ENCODE peak calls at places on chromosomes 13 and 19, in seven cellular contexts. M is CD8-positive, alpha-beta T cell; J is aorta; C is cardiac fibroblast; I is BJ; R is foreskin fibroblast; V is psoas muscle. S is an unnamed sample.

GRCh38 chr13:41352935-41353801 is 42.1 kb downstream of the NAA16 start:
- DNase-seq in C (peak), V (no peak), M (peak), J (no peak), I (peak), R (peak), S (peak)

GRCh38 chr13:23859455-23859854 is 29.7 kb downstream of the MIPEP start:
- DNase-seq in V (no peak), C (no peak), I (no peak), R (no peak), M (no peak), J (no peak), S (no peak)

GRCh38 chr13:86447479-86447878 is 648.3 kb upstream of the SLITRK6 start:
- DNase-seq in R (no peak), I (no peak), J (no peak), M (no peak), C (no peak), V (no peak), S (no peak)

GRCh38 chr13:91132381-91132780 is 215.1 kb upstream of the MIR17HG start:
- DNase-seq in V (no peak), M (no peak), I (no peak), J (no peak), R (no peak), C (no peak), S (no peak)

GRCh38 chr19:49422407-49423277 is 599 bp downstream of the PTH2 start:
- DNase-seq in C (no peak), V (peak), I (no peak), R (no peak), J (no peak), M (peak), S (no peak)

GRCh38 chr13:113903361-113903760 is 39.5 kb upstream of the GAS6 start:
- DNase-seq in M (no peak), I (no peak), R (peak), C (no peak), J (peak), V (no peak), S (no peak)

GRCh38 chr19:51325161-51325979 is 13.9 kb downstream of the IGLON5 start:
- DNase-seq in R (no peak), J (no peak), M (no peak), V (no peak), I (no peak), C (no peak), S (no peak)

GRCh38 chr19:9935409-9936062 is 779 bp downstream of the OLFM2 start:
- DNase-seq in J (no peak), M (no peak), R (no peak), C (no peak), V (no peak), I (no peak), S (no peak)

GRCh38 chr19:35213678-35214632 is 14.6 kb downstream of the FAM187B start:
- DNase-seq in J (peak), C (peak), V (peak), I (no peak), R (peak), M (peak), S (no peak)

GRCh38 chr13:43159007-43159406 is 135.6 kb downstream of the DNAJC15 start:
- DNase-seq in C (peak), J (no peak), M (no peak), I (no peak), V (no peak), R (peak), S (no peak)

GRCh38 chr13:83620535-83621220 is 261.6 kb downstream of the SLITRK1 start:
- DNase-seq in R (peak), C (peak), J (no peak), V (no peak), I (no peak), M (no peak), S (no peak)

GRCh38 chr13:50783940-50784339 is 59.6 kb downstream of the DLEU7 start:
- DNase-seq in I (no peak), V (no peak), J (no peak), C (no peak), R (no peak), M (no peak), S (no peak)

GRCh38 chr13:112510987-112511715 is 76.8 kb downstream of the TUBGCP3 start:
- DNase-seq in M (no peak), V (no peak), J (no peak), I (no peak), C (no peak), R (no peak), S (no peak)

GRCh38 chr13:80040219-80040976 is 300.5 kb downstream of the SPRY2 start:
- DNase-seq in C (peak), I (peak), J (no peak), M (no peak), R (peak), V (no peak), S (peak)

GRCh38 chr19:2866495-2867024 is 575 bp upstream of the ZNF556 start:
- DNase-seq in I (no peak), C (no peak), V (no peak), J (no peak), M (no peak), R (no peak), S (no peak)
- H3K4me3 ChIP-seq in I (no peak), C (no peak), V (peak), J (no peak), M (no peak), R (no peak), S (no peak)

GRCh38 chr19:3982701-3983541 is 2.3 kb downstream of the EEF2 start:
- DNase-seq in V (peak), I (no peak), C (no peak), M (no peak), J (peak), R (peak), S (no peak)

GRCh38 chr19:3980353-3981251 is 4.7 kb downstream of the EEF2 start:
- DNase-seq in J (no peak), V (no peak), I (no peak), M (no peak), R (no peak), C (no peak), S (no peak)

GRCh38 chr19:3983542-3983914 is 1.7 kb downstream of the EEF2 start:
- DNase-seq in J (peak), C (no peak), V (no peak), R (no peak), M (no peak), I (no peak), S (no peak)

GRCh38 chr19:3981373-3981735 is 3.9 kb downstream of the EEF2 start:
- DNase-seq in J (no peak), R (no peak), V (no peak), I (no peak), C (no peak), M (no peak), S (no peak)

DNA sequence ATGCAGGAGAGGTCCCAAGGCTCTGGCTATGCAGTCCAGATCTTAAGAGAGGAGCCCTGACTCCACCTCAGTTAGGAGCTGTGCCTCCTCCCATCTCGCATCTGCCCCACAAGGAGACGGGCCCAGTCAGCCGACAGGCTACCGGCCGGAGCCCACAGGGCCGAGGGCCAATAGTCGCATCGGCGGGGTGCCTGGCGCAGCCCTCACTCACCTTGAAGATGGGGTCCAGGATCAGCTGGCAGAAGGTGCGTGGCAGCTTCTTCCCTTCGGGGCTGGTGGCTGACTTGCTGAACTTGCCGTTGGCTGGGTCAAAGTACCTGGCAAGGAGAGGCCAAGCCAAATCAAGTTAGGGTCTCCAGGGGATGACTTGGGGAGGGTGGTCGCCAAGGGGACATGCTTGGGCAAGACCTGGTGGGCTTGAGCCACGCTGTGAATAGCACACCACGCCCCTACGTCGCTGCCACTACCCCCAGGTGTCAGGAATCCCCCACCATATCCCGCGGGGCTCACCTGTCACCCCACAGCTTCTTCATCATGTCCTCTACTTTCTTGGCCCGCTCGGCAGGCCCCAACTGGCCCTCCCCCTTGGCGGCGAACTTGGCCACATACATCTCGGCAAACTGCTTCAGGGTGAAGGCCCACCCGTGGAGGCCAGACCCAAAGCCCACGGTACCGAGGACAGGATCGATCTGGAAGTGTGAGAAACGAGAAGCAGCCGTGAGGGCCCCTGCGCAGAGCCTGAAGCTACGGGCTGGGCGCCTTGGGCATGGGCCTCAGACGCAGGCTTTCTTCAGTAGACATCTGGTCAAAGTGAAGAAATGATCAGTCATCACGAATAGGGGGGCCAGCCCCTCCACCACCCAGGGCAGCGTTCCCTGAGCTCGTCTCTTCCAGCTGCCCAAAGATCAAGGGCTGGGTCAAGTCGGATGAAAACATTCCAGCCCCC is 3.3 kb downstream of the EEF2 start:
- DNase-seq in R (no peak), J (peak), I (no peak), M (no peak), V (no peak), C (no peak), S (no peak)
- H3K4me3 ChIP-seq in R (no peak), J (no peak), I (no peak), M (no peak), V (peak), C (no peak), S (no peak)

GRCh38 chr13:110328509-110328908 is 21.4 kb downstream of the COL4A2 start:
- DNase-seq in J (no peak), I (no peak), R (no peak), M (no peak), V (no peak), C (no peak), S (no peak)
- H3K4me3 ChIP-seq in J (no peak), I (no peak), R (no peak), M (no peak), V (no peak), C (no peak), S (no peak)

GRCh38 chr19:3678188-3678587 is 22.1 kb downstream of the PIP5K1C start:
- DNase-seq in I (no peak), M (no peak), J (no peak), V (no peak), R (no peak), C (no peak), S (no peak)

GRCh38 chr19:3682286-3682685 is 18.0 kb downstream of the PIP5K1C start:
- DNase-seq in I (no peak), C (no peak), V (no peak), J (no peak), R (no peak), M (no peak), S (no peak)

GRCh38 chr19:3680939-3681338 is 19.3 kb downstream of the PIP5K1C start:
- DNase-seq in M (no peak), I (no peak), J (no peak), V (no peak), R (no peak), C (no peak), S (no peak)

GRCh38 chr19:3679138-3679537 is 21.1 kb downstream of the PIP5K1C start:
- DNase-seq in C (no peak), I (no peak), R (no peak), M (no peak), V (no peak), J (no peak), S (no peak)

GRCh38 chr19:3679581-3679980 is 20.7 kb downstream of the PIP5K1C start:
- DNase-seq in J (no peak), V (no peak), I (no peak), M (no peak), C (no peak), R (no peak), S (no peak)
- H3K4me3 ChIP-seq in J (no peak), V (no peak), I (no peak), M (no peak), C (no peak), R (no peak), S (no peak)

GRCh38 chr19:18156268-18156667 is 3.3 kb downstream of the PIK3R2 start:
- DNase-seq in V (no peak), C (no peak), J (no peak), I (no peak), M (no peak), R (no peak), S (no peak)

GRCh38 chr19:18155095-18156087 is 2.4 kb downstream of the PIK3R2 start:
- DNase-seq in J (no peak), R (no peak), C (no peak), I (no peak), M (no peak), V (no peak), S (no peak)

GRCh38 chr19:18156841-18157464 is 4.0 kb downstream of the PIK3R2 start:
- DNase-seq in R (peak), C (peak), V (peak), I (no peak), J (peak), M (no peak), S (no peak)

GRCh38 chr19:18158471-18158870 is 5.5 kb downstream of the PIK3R2 start:
- DNase-seq in V (no peak), R (no peak), I (no peak), J (no peak), C (no peak), M (no peak), S (no peak)

DNA sequence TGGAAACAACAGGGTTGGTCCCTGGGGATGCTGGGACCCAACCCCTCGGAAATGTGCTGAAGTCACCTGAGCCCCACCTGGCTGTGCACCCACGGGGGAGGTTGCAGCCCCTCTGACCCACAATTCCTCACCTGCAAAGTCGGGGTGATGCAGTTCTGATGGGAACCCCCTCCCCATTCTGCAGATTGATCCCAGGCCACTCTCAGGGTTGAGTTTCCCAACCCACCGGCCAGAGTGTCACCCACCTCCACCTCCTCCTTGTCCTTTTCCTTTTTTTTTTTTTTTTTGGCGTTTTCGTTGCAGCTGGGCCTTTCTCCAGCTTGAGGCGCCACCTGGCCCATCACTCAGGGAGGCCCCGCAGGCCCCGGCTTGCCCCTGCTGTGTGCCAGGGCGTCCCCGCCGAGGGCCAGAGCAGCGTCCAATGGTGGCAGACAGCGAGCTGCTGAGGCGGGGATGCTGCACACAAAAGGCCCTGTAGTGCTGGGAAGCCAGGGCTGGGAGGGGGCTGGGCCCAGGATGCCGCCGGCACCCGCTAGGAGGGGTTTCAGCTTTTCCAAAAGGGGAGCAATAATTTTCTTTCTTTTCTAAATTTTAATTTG is 4.6 kb downstream of the PIK3R2 start:
- DNase-seq in V (no peak), M (no peak), R (no peak), C (no peak), I (no peak), J (no peak), S (no peak)
- H3K4me3 ChIP-seq in V (peak), M (no peak), R (no peak), C (no peak), I (no peak), J (no peak), S (no peak)

GRCh38 chr19:54418030-54418929 is 3.0 kb downstream of the TTYH1 start:
- DNase-seq in I (peak), R (peak), C (peak), J (no peak), V (no peak), M (peak), S (no peak)
- H3K4me3 ChIP-seq in I (no peak), R (no peak), C (no peak), J (no peak), V (no peak), M (no peak), S (no peak)